ENCODE peak calls at places on chromosome 2, in six cellular contexts. K is ACHN, N is substantia nigra, Z is endothelial cell, U is right cardiac atrium, V is body of pancreas. M is an unnamed sample.

GRCh38 chr2:132564065-132564464 is 105.9 kb downstream of the LYPD1 start:
- DNase-seq in N (no peak), K (peak), V (no peak), Z (no peak), U (no peak), M (no peak)

GRCh38 chr2:112147382-112147781 is 9.2 kb downstream of the FBLN7 start:
- DNase-seq in V (no peak), K (no peak), N (no peak), Z (no peak), U (peak), M (no peak)

GRCh38 chr2:207528980-207529329 is 807 bp upstream of the CREB1 start:
- DNase-seq in N (no peak), K (peak), V (peak), U (no peak), Z (peak), M (no peak)

GRCh38 chr2:74887445-74887951 is 53.6 kb downstream of the HK2 start:
- DNase-seq in N (no peak), V (no peak), Z (no peak), K (no peak), U (no peak), M (no peak)

GRCh38 chr2:97779141-97779540 is 65.8 kb downstream of the ZAP70 start:
- DNase-seq in K (no peak), Z (no peak), V (no peak), N (no peak), U (no peak), M (no peak)

GRCh38 chr2:85741811-85742507 is 11.8 kb upstream of the ATOH8 start:
- DNase-seq in U (peak), V (peak), Z (no peak), N (peak), K (no peak), M (no peak)

GRCh38 chr2:237096911-237097310 is 11.2 kb downstream of the COPS8 start:
- DNase-seq in U (no peak), K (no peak), Z (no peak), V (no peak), N (no peak), M (no peak)

GRCh38 chr2:102436284-102436683 is 13.3 kb downstream of the IL18RAP start:
- DNase-seq in U (no peak), K (peak), Z (peak), N (no peak), V (no peak), M (no peak)

GRCh38 chr2:8511868-8512612 is 169.8 kb upstream of the ID2 start:
- DNase-seq in K (no peak), U (peak), V (no peak), N (no peak), Z (no peak), M (no peak)

GRCh38 chr2:27086722-27087446 is at the start of gene KHK:
- DNase-seq in K (peak), N (no peak), U (peak), Z (peak), V (peak), M (no peak)

GRCh38 chr2:61178603-61179545 is 16.9 kb downstream of the C2orf74 start:
- DNase-seq in U (peak), Z (no peak), K (peak), N (no peak), V (peak), M (peak)

GRCh38 chr2:174076948-174077347 is 111.8 kb upstream of the SP3 start:
- DNase-seq in U (no peak), V (no peak), K (no peak), Z (no peak), N (no peak), M (no peak)

GRCh38 chr2:69118609-69119008 is 105.6 kb downstream of the ANTXR1 start:
- DNase-seq in Z (no peak), V (no peak), U (peak), N (no peak), K (no peak), M (no peak)

GRCh38 chr2:28004086-28004485 is 113.6 kb downstream of the BABAM2 start:
- DNase-seq in V (no peak), Z (no peak), K (peak), N (no peak), U (no peak), M (no peak)

GRCh38 chr2:24977631-24978030 is 5.9 kb upstream of the DNAJC27 start:
- DNase-seq in Z (no peak), N (no peak), U (no peak), K (no peak), V (no peak), M (no peak)

GRCh38 chr2:235793163-235793752 is 299.4 kb downstream of the AGAP1 start:
- DNase-seq in N (no peak), V (no peak), U (no peak), Z (peak), K (peak), M (no peak)

GRCh38 chr2:40550085-40550484 is 98.2 kb upstream of the SLC8A1 start:
- DNase-seq in K (no peak), Z (no peak), U (no peak), N (no peak), V (no peak), M (no peak)

GRCh38 chr2:229901819-229902218 is 20.0 kb downstream of the TRIP12 start:
- DNase-seq in Z (no peak), K (peak), U (no peak), N (no peak), V (no peak), M (no peak)

GRCh38 chr2:65050931-65051330 is 5.3 kb upstream of the CEP68 start:
- DNase-seq in K (no peak), U (no peak), N (no peak), V (no peak), Z (no peak), M (no peak)

GRCh38 chr2:70932631-70933230 is 3.0 kb upstream of the ATP6V1B1 start:
- DNase-seq in V (no peak), Z (no peak), U (no peak), K (no peak), N (no peak), M (no peak)

GRCh38 chr2:120323214-120323613 is 22.7 kb upstream of the INHBB start:
- DNase-seq in K (no peak), N (no peak), U (peak), Z (no peak), V (peak), M (no peak)

GRCh38 chr2:190535586-190535985 is 1.1 kb upstream of the NEMP2 start:
- DNase-seq in V (no peak), U (no peak), Z (no peak), N (no peak), K (peak), M (no peak)

GRCh38 chr2:156379069-156379468 is 46.5 kb upstream of the NR4A2 start:
- DNase-seq in N (no peak), V (no peak), K (no peak), Z (no peak), U (no peak), M (no peak)

GRCh38 chr2:152098798-152099654 is at the start of gene CACNB4:
- DNase-seq in U (peak), Z (peak), V (peak), N (no peak), K (peak), M (no peak)

GRCh38 chr2:216694201-216694825 is 1.0 kb downstream of the IGFBP5 start:
- DNase-seq in Z (peak), N (no peak), K (peak), V (peak), U (peak), M (no peak)

GRCh38 chr2:12432985-12433640 is 283.6 kb upstream of the TRIB2 start:
- DNase-seq in Z (no peak), U (no peak), N (no peak), V (no peak), K (no peak), M (no peak)

GRCh38 chr2:48883661-48884060 is 128.1 kb upstream of the LHCGR start:
- DNase-seq in Z (no peak), V (no peak), U (no peak), K (no peak), N (no peak), M (no peak)

GRCh38 chr2:107588960-107589542 is 237.6 kb upstream of the RGPD4 start:
- DNase-seq in Z (no peak), U (no peak), N (no peak), V (no peak), K (no peak), M (no peak)

GRCh38 chr2:41907141-41907540 is 140.7 kb upstream of the PKDCC start:
- DNase-seq in K (no peak), V (no peak), Z (no peak), U (no peak), N (no peak), M (no peak)

GRCh38 chr2:15768142-15769088 is 171.9 kb upstream of the MYCN start:
- DNase-seq in Z (no peak), N (no peak), K (no peak), U (no peak), V (no peak), M (no peak)